ENCODE peak calls at places on chromosome 11, in eight cellular contexts. One of them, this sample, is unnamed.

GRCh38 chr11:126992804-126993111 is 7.8 kb downstream of the KIRREL3 start:
- DNase-seq in GM23248: peak
- DNase-seq in heart right ventricle: no peak
- DNase-seq in effector memory CD4-positive, alpha-beta T cell: no peak
- DNase-seq in bronchial epithelial cell: no peak
- DNase-seq in fibroblast of the aortic adventitia: peak
- DNase-seq in cardiac muscle cell: no peak
- DNase-seq in astrocyte: peak
- DNase-seq in this sample: no peak

GRCh38 chr11:96708469-96708868 is 318.7 kb downstream of the JRKL start:
- DNase-seq in effector memory CD4-positive, alpha-beta T cell: no peak
- DNase-seq in heart right ventricle: no peak
- DNase-seq in cardiac muscle cell: no peak
- DNase-seq in fibroblast of the aortic adventitia: no peak
- DNase-seq in astrocyte: no peak
- DNase-seq in bronchial epithelial cell: no peak
- DNase-seq in GM23248: no peak
- DNase-seq in this sample: no peak

GRCh38 chr11:67507242-67507890 is 596 bp downstream of the CDK2AP2 start:
- DNase-seq in GM23248: peak
- DNase-seq in astrocyte: peak
- DNase-seq in cardiac muscle cell: no peak
- DNase-seq in heart right ventricle: peak
- DNase-seq in effector memory CD4-positive, alpha-beta T cell: no peak
- DNase-seq in fibroblast of the aortic adventitia: peak
- DNase-seq in bronchial epithelial cell: peak
- DNase-seq in this sample: peak

GRCh38 chr11:100855466-100856067 is 168.5 kb downstream of the ARHGAP42 start:
- DNase-seq in astrocyte: peak
- DNase-seq in fibroblast of the aortic adventitia: peak
- DNase-seq in heart right ventricle: no peak
- DNase-seq in cardiac muscle cell: peak
- DNase-seq in bronchial epithelial cell: peak
- DNase-seq in GM23248: peak
- DNase-seq in effector memory CD4-positive, alpha-beta T cell: no peak
- DNase-seq in this sample: peak

GRCh38 chr11:112297248-112297866 is 36.7 kb upstream of the PLET1 start:
- DNase-seq in cardiac muscle cell: no peak
- DNase-seq in fibroblast of the aortic adventitia: no peak
- DNase-seq in bronchial epithelial cell: no peak
- DNase-seq in effector memory CD4-positive, alpha-beta T cell: no peak
- DNase-seq in astrocyte: no peak
- DNase-seq in heart right ventricle: no peak
- DNase-seq in GM23248: no peak
- DNase-seq in this sample: no peak

GRCh38 chr11:112852141-112852853 is 108.9 kb upstream of the NCAM1 start:
- DNase-seq in astrocyte: peak
- DNase-seq in heart right ventricle: no peak
- DNase-seq in GM23248: peak
- DNase-seq in cardiac muscle cell: peak
- DNase-seq in effector memory CD4-positive, alpha-beta T cell: no peak
- DNase-seq in fibroblast of the aortic adventitia: peak
- DNase-seq in bronchial epithelial cell: peak
- DNase-seq in this sample: no peak

GRCh38 chr11:124543554-124543953 is at the start of gene OR8B12:
- DNase-seq in cardiac muscle cell: no peak
- DNase-seq in heart right ventricle: no peak
- DNase-seq in bronchial epithelial cell: no peak
- DNase-seq in effector memory CD4-positive, alpha-beta T cell: no peak
- DNase-seq in astrocyte: no peak
- DNase-seq in GM23248: no peak
- DNase-seq in fibroblast of the aortic adventitia: no peak
- DNase-seq in this sample: no peak

GRCh38 chr11:59678118-59678812 is 9.4 kb upstream of the PATL1 start:
- DNase-seq in bronchial epithelial cell: no peak
- DNase-seq in GM23248: peak
- DNase-seq in fibroblast of the aortic adventitia: no peak
- DNase-seq in astrocyte: no peak
- DNase-seq in cardiac muscle cell: no peak
- DNase-seq in heart right ventricle: no peak
- DNase-seq in effector memory CD4-positive, alpha-beta T cell: no peak
- DNase-seq in this sample: no peak

GRCh38 chr11:47983464-47984397 is 3.4 kb downstream of the PTPRJ start:
- DNase-seq in GM23248: peak
- DNase-seq in effector memory CD4-positive, alpha-beta T cell: no peak
- DNase-seq in bronchial epithelial cell: no peak
- DNase-seq in astrocyte: no peak
- DNase-seq in cardiac muscle cell: no peak
- DNase-seq in heart right ventricle: no peak
- DNase-seq in fibroblast of the aortic adventitia: peak
- DNase-seq in this sample: no peak

GRCh38 chr11:124310746-124311145 is 3.0 kb downstream of the OR8D1 start:
- DNase-seq in fibroblast of the aortic adventitia: peak
- DNase-seq in bronchial epithelial cell: peak
- DNase-seq in astrocyte: peak
- DNase-seq in GM23248: no peak
- DNase-seq in heart right ventricle: no peak
- DNase-seq in effector memory CD4-positive, alpha-beta T cell: no peak
- DNase-seq in cardiac muscle cell: no peak
- DNase-seq in this sample: no peak

GRCh38 chr11:70278994-70279393 is 8.5 kb downstream of the PPFIA1 start:
- DNase-seq in cardiac muscle cell: no peak
- DNase-seq in fibroblast of the aortic adventitia: no peak
- DNase-seq in heart right ventricle: no peak
- DNase-seq in GM23248: no peak
- DNase-seq in astrocyte: no peak
- DNase-seq in effector memory CD4-positive, alpha-beta T cell: no peak
- DNase-seq in bronchial epithelial cell: no peak
- DNase-seq in this sample: no peak

GRCh38 chr11:6557063-6557462 is 46.4 kb downstream of the RRP8 start:
- DNase-seq in astrocyte: no peak
- DNase-seq in bronchial epithelial cell: no peak
- DNase-seq in effector memory CD4-positive, alpha-beta T cell: no peak
- DNase-seq in cardiac muscle cell: no peak
- DNase-seq in GM23248: no peak
- DNase-seq in heart right ventricle: no peak
- DNase-seq in fibroblast of the aortic adventitia: no peak
- DNase-seq in this sample: no peak

GRCh38 chr11:79314906-79315689 is 125.7 kb downstream of the TENM4 start:
- DNase-seq in heart right ventricle: no peak
- DNase-seq in bronchial epithelial cell: peak
- DNase-seq in fibroblast of the aortic adventitia: peak
- DNase-seq in effector memory CD4-positive, alpha-beta T cell: no peak
- DNase-seq in cardiac muscle cell: peak
- DNase-seq in astrocyte: no peak
- DNase-seq in GM23248: peak
- DNase-seq in this sample: peak

GRCh38 chr11:59186130-59186594 is 14.2 kb downstream of the DTX4 start:
- DNase-seq in effector memory CD4-positive, alpha-beta T cell: peak
- DNase-seq in fibroblast of the aortic adventitia: no peak
- DNase-seq in GM23248: peak
- DNase-seq in heart right ventricle: no peak
- DNase-seq in astrocyte: no peak
- DNase-seq in cardiac muscle cell: no peak
- DNase-seq in bronchial epithelial cell: peak
- DNase-seq in this sample: peak

GRCh38 chr11:19394525-19395016 is 153.8 kb upstream of the E2F8 start:
- DNase-seq in GM23248: no peak
- DNase-seq in cardiac muscle cell: no peak
- DNase-seq in fibroblast of the aortic adventitia: no peak
- DNase-seq in heart right ventricle: no peak
- DNase-seq in bronchial epithelial cell: no peak
- DNase-seq in effector memory CD4-positive, alpha-beta T cell: no peak
- DNase-seq in astrocyte: no peak
- DNase-seq in this sample: no peak

GRCh38 chr11:74707182-74707581 is 24.0 kb downstream of the CHRDL2 start:
- DNase-seq in bronchial epithelial cell: no peak
- DNase-seq in astrocyte: no peak
- DNase-seq in GM23248: no peak
- DNase-seq in heart right ventricle: no peak
- DNase-seq in cardiac muscle cell: no peak
- DNase-seq in effector memory CD4-positive, alpha-beta T cell: no peak
- DNase-seq in fibroblast of the aortic adventitia: no peak
- DNase-seq in this sample: no peak

GRCh38 chr11:64874308-64874707 is 4.1 kb downstream of the EHD1 start:
- DNase-seq in astrocyte: peak
- DNase-seq in fibroblast of the aortic adventitia: no peak
- DNase-seq in cardiac muscle cell: no peak
- DNase-seq in effector memory CD4-positive, alpha-beta T cell: no peak
- DNase-seq in heart right ventricle: no peak
- DNase-seq in bronchial epithelial cell: no peak
- DNase-seq in GM23248: no peak
- DNase-seq in this sample: no peak

GRCh38 chr11:19267567-19267966 is 26.8 kb upstream of the E2F8 start:
- DNase-seq in fibroblast of the aortic adventitia: no peak
- DNase-seq in astrocyte: no peak
- DNase-seq in bronchial epithelial cell: no peak
- DNase-seq in heart right ventricle: no peak
- DNase-seq in effector memory CD4-positive, alpha-beta T cell: no peak
- DNase-seq in GM23248: no peak
- DNase-seq in cardiac muscle cell: no peak
- DNase-seq in this sample: no peak

GRCh38 chr11:89175796-89176195 is 1.9 kb upstream of the TYR start:
- DNase-seq in heart right ventricle: no peak
- DNase-seq in cardiac muscle cell: no peak
- DNase-seq in fibroblast of the aortic adventitia: peak
- DNase-seq in bronchial epithelial cell: no peak
- DNase-seq in astrocyte: no peak
- DNase-seq in GM23248: peak
- DNase-seq in effector memory CD4-positive, alpha-beta T cell: no peak
- DNase-seq in this sample: peak

GRCh38 chr11:89182773-89183172 is 5.1 kb downstream of the TYR start:
- DNase-seq in effector memory CD4-positive, alpha-beta T cell: no peak
- DNase-seq in GM23248: peak
- DNase-seq in fibroblast of the aortic adventitia: no peak
- DNase-seq in heart right ventricle: no peak
- DNase-seq in astrocyte: peak
- DNase-seq in cardiac muscle cell: no peak
- DNase-seq in bronchial epithelial cell: no peak
- DNase-seq in this sample: no peak

GRCh38 chr11:89181111-89181510 is 3.4 kb downstream of the TYR start:
- DNase-seq in bronchial epithelial cell: no peak
- DNase-seq in fibroblast of the aortic adventitia: no peak
- DNase-seq in astrocyte: no peak
- DNase-seq in heart right ventricle: no peak
- DNase-seq in effector memory CD4-positive, alpha-beta T cell: no peak
- DNase-seq in cardiac muscle cell: no peak
- DNase-seq in GM23248: no peak
- DNase-seq in this sample: peak

GRCh38 chr11:89176938-89177337 is 737 bp upstream of the TYR start:
- DNase-seq in bronchial epithelial cell: no peak
- DNase-seq in effector memory CD4-positive, alpha-beta T cell: no peak
- DNase-seq in GM23248: no peak
- DNase-seq in cardiac muscle cell: no peak
- DNase-seq in astrocyte: no peak
- DNase-seq in fibroblast of the aortic adventitia: no peak
- DNase-seq in heart right ventricle: no peak
- DNase-seq in this sample: no peak

GRCh38 chr11:89177691-89178231 is at the start of gene TYR:
- DNase-seq in effector memory CD4-positive, alpha-beta T cell: no peak
- DNase-seq in bronchial epithelial cell: no peak
- DNase-seq in astrocyte: no peak
- DNase-seq in cardiac muscle cell: no peak
- DNase-seq in GM23248: no peak
- DNase-seq in fibroblast of the aortic adventitia: no peak
- DNase-seq in heart right ventricle: no peak
- DNase-seq in this sample: no peak
- H3K4me3 ChIP-seq in effector memory CD4-positive, alpha-beta T cell: no peak
- H3K4me3 ChIP-seq in bronchial epithelial cell: no peak
- H3K4me3 ChIP-seq in astrocyte: no peak
- H3K4me3 ChIP-seq in cardiac muscle cell: no peak
- H3K4me3 ChIP-seq in GM23248: no peak
- H3K4me3 ChIP-seq in fibroblast of the aortic adventitia: no peak
- H3K4me3 ChIP-seq in heart right ventricle: no peak
- H3K4me3 ChIP-seq in this sample: no peak

DNA sequence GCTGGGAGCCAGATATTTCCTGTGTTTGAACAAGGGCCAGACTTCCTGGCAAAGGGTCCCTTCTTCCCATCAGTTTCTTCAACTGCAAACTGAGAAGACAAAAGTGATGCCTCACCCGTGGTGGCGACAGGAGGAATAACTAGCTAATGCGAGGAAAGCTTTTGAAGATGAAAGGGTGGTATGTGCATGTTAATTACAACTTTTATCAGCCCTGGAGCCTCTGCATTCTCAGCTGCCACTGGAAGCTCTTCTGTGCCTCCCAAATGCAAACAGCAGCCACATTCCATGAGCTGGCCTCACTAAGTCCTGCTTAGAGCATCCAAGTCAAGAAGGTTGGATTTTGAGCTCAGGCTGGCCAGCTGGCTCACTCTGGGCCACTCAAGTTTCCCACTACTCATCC is 12.9 kb downstream of the CD44 start:
- DNase-seq in fibroblast of the aortic adventitia: no peak
- DNase-seq in astrocyte: no peak
- DNase-seq in heart right ventricle: no peak
- DNase-seq in bronchial epithelial cell: no peak
- DNase-seq in cardiac muscle cell: no peak
- DNase-seq in GM23248: peak
- DNase-seq in effector memory CD4-positive, alpha-beta T cell: no peak
- DNase-seq in this sample: peak
- H3K4me3 ChIP-seq in fibroblast of the aortic adventitia: no peak
- H3K4me3 ChIP-seq in astrocyte: no peak
- H3K4me3 ChIP-seq in heart right ventricle: no peak
- H3K4me3 ChIP-seq in bronchial epithelial cell: no peak
- H3K4me3 ChIP-seq in cardiac muscle cell: no peak
- H3K4me3 ChIP-seq in GM23248: no peak
- H3K4me3 ChIP-seq in effector memory CD4-positive, alpha-beta T cell: no peak
- H3K4me3 ChIP-seq in this sample: no peak

DNA sequence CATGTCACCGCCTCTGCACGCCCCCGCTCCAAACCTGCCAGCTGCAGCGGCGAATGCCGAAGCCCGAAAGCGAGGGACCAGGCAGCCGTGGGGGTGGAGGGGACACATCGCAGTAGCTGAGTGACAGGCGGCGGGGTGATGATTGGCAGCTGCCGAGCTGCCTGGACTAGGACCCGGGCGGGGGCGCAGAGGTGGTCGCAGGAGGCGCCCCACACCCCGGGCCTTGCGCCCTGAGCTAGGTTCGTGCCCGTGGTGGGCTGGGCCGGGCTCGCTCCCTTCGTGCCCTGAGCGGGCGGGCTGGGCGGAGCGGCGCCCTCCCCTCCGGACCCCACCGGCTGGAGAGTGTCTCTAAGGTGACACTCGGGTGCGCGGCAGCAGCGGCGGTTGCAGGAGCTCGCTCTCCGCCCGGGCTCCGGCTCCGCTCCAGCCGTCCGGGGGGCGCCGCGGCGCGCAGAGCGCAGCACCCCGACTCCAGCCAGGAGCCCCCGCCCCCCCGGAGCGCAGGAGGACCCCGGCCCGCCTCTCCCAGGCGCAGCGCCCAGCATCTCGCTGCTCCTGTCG is 14.6 kb upstream of the DGKZ start:
- DNase-seq in bronchial epithelial cell: no peak
- DNase-seq in heart right ventricle: no peak
- DNase-seq in GM23248: peak
- DNase-seq in effector memory CD4-positive, alpha-beta T cell: no peak
- DNase-seq in astrocyte: no peak
- DNase-seq in fibroblast of the aortic adventitia: no peak
- DNase-seq in cardiac muscle cell: peak
- DNase-seq in this sample: peak
- H3K4me3 ChIP-seq in bronchial epithelial cell: peak
- H3K4me3 ChIP-seq in heart right ventricle: peak
- H3K4me3 ChIP-seq in GM23248: peak
- H3K4me3 ChIP-seq in effector memory CD4-positive, alpha-beta T cell: peak
- H3K4me3 ChIP-seq in astrocyte: peak
- H3K4me3 ChIP-seq in fibroblast of the aortic adventitia: peak
- H3K4me3 ChIP-seq in cardiac muscle cell: peak
- H3K4me3 ChIP-seq in this sample: peak

GRCh38 chr11:73188301-73188700 is 29.8 kb upstream of the P2RY2 start:
- DNase-seq in GM23248: no peak
- DNase-seq in fibroblast of the aortic adventitia: peak
- DNase-seq in effector memory CD4-positive, alpha-beta T cell: no peak
- DNase-seq in bronchial epithelial cell: no peak
- DNase-seq in astrocyte: no peak
- DNase-seq in heart right ventricle: peak
- DNase-seq in cardiac muscle cell: peak
- DNase-seq in this sample: no peak
- H3K4me3 ChIP-seq in GM23248: no peak
- H3K4me3 ChIP-seq in fibroblast of the aortic adventitia: no peak
- H3K4me3 ChIP-seq in effector memory CD4-positive, alpha-beta T cell: no peak
- H3K4me3 ChIP-seq in bronchial epithelial cell: no peak
- H3K4me3 ChIP-seq in astrocyte: no peak
- H3K4me3 ChIP-seq in heart right ventricle: no peak
- H3K4me3 ChIP-seq in cardiac muscle cell: no peak
- H3K4me3 ChIP-seq in this sample: no peak

This sample was measured in GM23338.